ENCODE peak calls at places on chromosomes 2 and 18, in four cellular contexts. One of them, this sample, is unnamed.

GRCh38 chr2:191061381-191061982 is 47.5 kb upstream of the STAT1 start:
- DNase-seq in mesenchymal stem cell: no peak
- DNase-seq in H1: no peak
- DNase-seq in IMR-90: no peak
- DNase-seq in this sample: no peak

GRCh38 chr2:32210767-32211408 is 45.2 kb downstream of the SLC30A6 start:
- DNase-seq in H1: no peak
- DNase-seq in mesenchymal stem cell: no peak
- DNase-seq in IMR-90: no peak
- DNase-seq in this sample: no peak

GRCh38 chr2:101961287-101962242 is 30.2 kb upstream of the IL1R2 start:
- DNase-seq in IMR-90: peak; percentile 96
- DNase-seq in mesenchymal stem cell: peak; percentile 99
- DNase-seq in H1: no peak
- DNase-seq in this sample: no peak

GRCh38 chr2:127597984-127598380 is 48.0 kb upstream of the GPR17 start:
- DNase-seq in mesenchymal stem cell: peak; percentile 2
- DNase-seq in H1: no peak
- DNase-seq in IMR-90: peak; percentile 61
- DNase-seq in this sample: no peak

GRCh38 chr2:120442923-120443571 is 97.1 kb downstream of the INHBB start:
- DNase-seq in mesenchymal stem cell: no peak
- DNase-seq in IMR-90: no peak
- DNase-seq in H1: peak; percentile 94
- DNase-seq in this sample: peak; percentile 23

GRCh38 chr2:175282300-175282699 is 100.8 kb upstream of the ATP5MC3 start:
- DNase-seq in H1: no peak
- DNase-seq in IMR-90: peak; percentile 28
- DNase-seq in mesenchymal stem cell: peak; percentile 46
- DNase-seq in this sample: no peak

GRCh38 chr2:149065236-149065635 is 26.7 kb downstream of the LYPD6B start:
- DNase-seq in mesenchymal stem cell: peak; percentile 64
- DNase-seq in IMR-90: peak; percentile 32
- DNase-seq in H1: no peak
- DNase-seq in this sample: no peak

GRCh38 chr2:217538719-217539118 is 464.1 kb downstream of the TNS1 start:
- DNase-seq in mesenchymal stem cell: no peak
- DNase-seq in H1: no peak
- DNase-seq in IMR-90: no peak
- DNase-seq in this sample: no peak

GRCh38 chr18:41121116-41121826 is 833.8 kb upstream of the PIK3C3 start:
- DNase-seq in H1: no peak
- DNase-seq in IMR-90: peak; percentile 84
- DNase-seq in mesenchymal stem cell: peak; percentile 34
- DNase-seq in this sample: peak; percentile 5

GRCh38 chr18:49038423-49038822 is 87.7 kb upstream of the SMAD7 start:
- DNase-seq in mesenchymal stem cell: no peak
- DNase-seq in IMR-90: no peak
- DNase-seq in H1: no peak
- DNase-seq in this sample: no peak

GRCh38 chr18:37450434-37451133 is 115.0 kb downstream of the CELF4 start:
- DNase-seq in mesenchymal stem cell: peak; percentile 66
- DNase-seq in H1: peak; percentile 74
- DNase-seq in IMR-90: peak; percentile 4
- DNase-seq in this sample: peak; percentile 83

GRCh38 chr18:55275042-55275897 is 312.7 kb downstream of the TCF4 start:
- DNase-seq in mesenchymal stem cell: peak; percentile 90
- DNase-seq in H1: no peak
- DNase-seq in IMR-90: peak; percentile 82
- DNase-seq in this sample: no peak

GRCh38 chr2:192969055-192969454 is 774.3 kb upstream of the TMEFF2 start:
- DNase-seq in IMR-90: no peak
- DNase-seq in mesenchymal stem cell: peak; percentile 2
- DNase-seq in H1: no peak
- DNase-seq in this sample: no peak

GRCh38 chr2:216283038-216283900 is 89.0 kb downstream of the MARCHF4 start:
- DNase-seq in mesenchymal stem cell: no peak
- DNase-seq in IMR-90: no peak
- DNase-seq in H1: peak; percentile 95
- DNase-seq in this sample: no peak

GRCh38 chr18:26103579-26103978 is 13.2 kb upstream of the SS18 start:
- DNase-seq in mesenchymal stem cell: no peak
- DNase-seq in H1: peak; percentile 84
- DNase-seq in IMR-90: no peak
- DNase-seq in this sample: no peak

GRCh38 chr2:25972049-25972823 is 10.1 kb downstream of the KIF3C start:
- DNase-seq in IMR-90: peak; percentile 72
- DNase-seq in mesenchymal stem cell: peak; percentile 58
- DNase-seq in H1: no peak
- DNase-seq in this sample: no peak

GRCh38 chr18:6741290-6741689 is 11.8 kb downstream of the ARHGAP28 start:
- DNase-seq in mesenchymal stem cell: peak; percentile 97
- DNase-seq in IMR-90: peak; percentile 100
- DNase-seq in H1: no peak
- DNase-seq in this sample: no peak

GRCh38 chr2:120641366-120641771 is 94.3 kb upstream of the GLI2 start:
- DNase-seq in mesenchymal stem cell: no peak
- DNase-seq in H1: no peak
- DNase-seq in IMR-90: peak; percentile 15
- DNase-seq in this sample: no peak

GRCh38 chr2:48233005-48233404 is 296.9 kb upstream of the STON1 start:
- DNase-seq in H1: no peak
- DNase-seq in IMR-90: no peak
- DNase-seq in mesenchymal stem cell: no peak
- DNase-seq in this sample: no peak

GRCh38 chr2:48249631-48250473 is 280.1 kb upstream of the STON1 start:
- DNase-seq in mesenchymal stem cell: peak; percentile 73
- DNase-seq in H1: no peak
- DNase-seq in IMR-90: peak; percentile 64
- DNase-seq in this sample: no peak

GRCh38 chr2:144520718-144521487 is 984 bp upstream of the ZEB2 start:
- DNase-seq in IMR-90: peak; percentile 62
- DNase-seq in H1: no peak
- DNase-seq in mesenchymal stem cell: peak; percentile 76
- DNase-seq in this sample: no peak
- H3K4me2 ChIP-seq in IMR-90: peak overlapping the region; percentile 34
- H3K4me2 ChIP-seq in H1: peak overlapping the region; percentile 42
- H3K4me2 ChIP-seq in mesenchymal stem cell: peak overlapping the region; percentile 70
- H3K4me2 ChIP-seq in this sample: peak overlapping the region; percentile 35

GRCh38 chr2:189192766-189193165 is 13.2 kb upstream of the COL5A2 start:
- DNase-seq in IMR-90: no peak
- DNase-seq in H1: no peak
- DNase-seq in mesenchymal stem cell: no peak
- DNase-seq in this sample: no peak

GRCh38 chr2:189191766-189192165 is 12.2 kb upstream of the COL5A2 start:
- DNase-seq in mesenchymal stem cell: no peak
- DNase-seq in IMR-90: peak; percentile 48
- DNase-seq in H1: no peak
- DNase-seq in this sample: no peak

GRCh38 chr2:189188446-189188845 is 8.9 kb upstream of the COL5A2 start:
- DNase-seq in H1: no peak
- DNase-seq in IMR-90: no peak
- DNase-seq in mesenchymal stem cell: no peak
- DNase-seq in this sample: no peak

DNA sequence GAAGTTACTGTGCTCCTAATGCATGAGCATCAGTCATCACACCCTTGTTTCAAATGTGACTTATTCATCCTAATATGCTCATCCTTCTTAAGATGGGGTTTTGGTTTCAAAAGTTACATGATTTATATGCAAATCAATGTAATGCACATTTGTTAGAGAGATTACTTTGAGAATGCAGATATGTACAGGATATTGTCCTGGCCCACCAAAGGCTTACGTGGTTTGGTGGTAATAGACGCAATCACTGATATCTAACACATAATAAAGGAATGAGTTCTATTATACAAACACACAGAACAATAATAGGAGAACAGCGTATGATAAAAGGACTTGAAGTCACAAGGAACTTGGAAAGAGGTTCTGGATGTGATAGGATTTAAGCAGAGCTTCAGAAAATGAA is 11.1 kb upstream of the COL5A2 start:
- DNase-seq in IMR-90: no peak
- DNase-seq in H1: no peak
- DNase-seq in mesenchymal stem cell: no peak
- DNase-seq in this sample: no peak
- H2BK120ac ChIP-seq in IMR-90: no peak overlapping the region
- H2BK120ac ChIP-seq in H1: no peak overlapping the region
- H2BK120ac ChIP-seq in mesenchymal stem cell: no peak overlapping the region
- H2BK120ac ChIP-seq in this sample: no peak overlapping the region

DNA sequence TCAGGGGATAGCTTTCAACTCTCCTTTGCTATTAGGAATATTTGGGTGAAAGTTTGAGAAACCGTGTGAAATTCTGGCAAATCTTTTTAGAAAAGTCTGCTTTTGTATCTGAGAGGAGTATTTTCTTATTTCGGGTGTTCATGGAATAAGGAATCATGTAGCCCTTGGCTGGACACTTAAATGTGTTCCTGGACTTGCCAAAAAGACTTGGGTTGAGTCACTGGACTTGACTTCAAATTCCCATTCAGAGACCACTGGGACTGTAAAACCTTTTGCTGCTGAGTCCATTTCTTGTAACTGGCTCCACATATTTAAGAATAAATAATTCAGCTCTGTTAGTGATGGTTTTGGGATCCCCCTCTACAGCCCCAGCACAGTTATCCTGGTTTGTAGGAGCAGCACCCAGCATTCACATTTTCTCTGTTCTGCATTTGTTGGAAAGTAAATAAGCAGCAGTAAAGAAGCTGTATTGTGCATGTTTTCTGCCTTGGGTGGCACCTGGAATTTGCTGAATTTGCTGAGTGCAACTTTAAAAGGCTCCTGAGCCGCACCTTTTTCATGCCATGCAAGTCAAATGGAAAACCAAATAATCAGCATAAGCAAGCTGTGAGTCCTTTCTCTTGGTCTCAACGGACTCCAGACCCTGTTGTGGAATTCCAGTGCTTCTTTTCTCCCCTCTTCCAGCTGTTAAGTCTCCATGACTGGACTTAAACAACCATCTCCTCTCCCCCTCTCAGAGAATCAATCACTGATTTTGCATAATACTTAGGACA is 5.5 kb upstream of the CETN1 start:
- DNase-seq in mesenchymal stem cell: no peak
- DNase-seq in IMR-90: no peak
- DNase-seq in H1: no peak
- DNase-seq in this sample: no peak
- H3K4me2 ChIP-seq in mesenchymal stem cell: no peak overlapping the region
- H3K4me2 ChIP-seq in IMR-90: no peak overlapping the region
- H3K4me2 ChIP-seq in H1: peak overlapping the region; percentile 38
- H3K4me2 ChIP-seq in this sample: no peak overlapping the region

DNA sequence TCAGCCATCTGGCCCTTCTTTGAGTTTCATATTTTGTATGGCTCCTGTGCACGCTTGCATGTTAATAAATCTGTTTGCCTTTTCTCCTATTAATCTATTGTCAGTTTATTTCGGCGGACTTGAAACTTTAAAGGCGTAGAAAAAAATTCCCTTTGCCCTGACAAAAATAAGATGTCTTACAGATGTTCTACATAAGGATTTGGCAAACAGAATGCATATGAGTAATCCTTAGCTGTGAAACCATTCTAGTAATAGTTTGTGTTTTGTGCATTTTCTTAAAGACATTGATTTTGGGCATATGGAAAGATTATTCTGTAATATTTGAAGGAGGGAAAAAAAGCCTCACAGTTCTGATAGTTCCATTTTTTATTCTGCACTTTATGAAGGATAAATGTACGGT is 15.0 kb upstream of the BMPR2 start:
- DNase-seq in IMR-90: peak; percentile 81
- DNase-seq in mesenchymal stem cell: no peak
- DNase-seq in H1: no peak
- DNase-seq in this sample: no peak
- H2BK120ac ChIP-seq in IMR-90: no peak overlapping the region
- H2BK120ac ChIP-seq in mesenchymal stem cell: no peak overlapping the region
- H2BK120ac ChIP-seq in H1: no peak overlapping the region
- H2BK120ac ChIP-seq in this sample: no peak overlapping the region

GRCh38 chr2:224769489-224769888 is 53.3 kb upstream of the CCDC195 start:
- DNase-seq in H1: no peak
- DNase-seq in mesenchymal stem cell: no peak
- DNase-seq in IMR-90: no peak
- DNase-seq in this sample: no peak

DNA sequence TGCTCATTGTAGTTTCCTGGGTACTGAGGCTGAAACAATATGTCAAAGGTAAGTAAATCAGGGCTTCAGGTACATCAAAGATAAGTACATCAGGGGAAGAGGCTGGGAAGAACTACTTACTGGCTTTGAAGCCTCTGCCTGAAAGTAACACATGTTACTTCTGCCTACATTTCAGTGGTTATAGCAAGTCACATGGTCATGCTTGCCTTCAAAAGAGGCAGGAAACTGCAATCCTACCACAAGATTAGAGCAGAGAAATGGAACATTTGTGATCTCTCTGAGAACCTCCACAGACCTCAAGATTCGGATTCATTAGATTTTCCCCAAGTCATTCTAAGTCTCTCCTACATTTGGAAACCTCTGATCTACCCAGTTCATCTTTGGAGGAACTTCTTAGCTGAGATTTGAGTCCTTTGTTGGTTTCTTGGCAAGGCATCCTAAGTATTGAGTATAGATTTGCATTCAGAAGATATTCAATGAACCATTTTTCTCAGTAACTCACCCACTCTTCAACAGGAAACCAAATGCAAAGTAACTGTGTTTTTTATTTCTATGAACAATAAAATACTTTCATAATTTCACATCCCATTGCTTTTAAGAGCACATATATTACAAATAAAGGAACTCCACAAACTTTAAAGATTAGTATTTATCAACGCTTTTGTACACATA is 48.5 kb upstream of the CCDC195 start:
- DNase-seq in H1: no peak
- DNase-seq in IMR-90: no peak
- DNase-seq in mesenchymal stem cell: no peak
- DNase-seq in this sample: no peak
- H3K4me2 ChIP-seq in H1: no peak overlapping the region
- H3K4me2 ChIP-seq in IMR-90: no peak overlapping the region
- H3K4me2 ChIP-seq in mesenchymal stem cell: no peak overlapping the region
- H3K4me2 ChIP-seq in this sample: no peak overlapping the region

This sample was measured in neuronal stem cell.